ENCODE peak calls at places on chromosomes 13 and 19, in four cellular contexts. L is K562, Z is HepG2, T is GM12878. N is an unnamed sample.

GRCh38 chr19:5369962-5370367 is 29.4 kb upstream of the PTPRS start:
- DNase-seq in L (peak), Z (peak), T (no peak), N (peak)

GRCh38 chr19:58317481-58318072 is 9.2 kb upstream of the ZSCAN22 start:
- DNase-seq in L (peak), Z (no peak), T (no peak), N (no peak)

GRCh38 chr19:55703790-55704215 is 28.8 kb downstream of the EPN1 start:
- DNase-seq in L (peak), Z (no peak), T (no peak), N (peak)

GRCh38 chr19:12994701-12995595 is at the start of gene NFIX:
- DNase-seq in L (peak), Z (peak), T (no peak), N (peak)

GRCh38 chr13:66405908-66406802 is 824.0 kb downstream of the PCDH9 start:
- DNase-seq in L (no peak), Z (no peak), T (no peak), N (no peak)

GRCh38 chr19:30096596-30097370 is 154.7 kb downstream of the URI1 start:
- DNase-seq in L (no peak), Z (no peak), T (no peak), N (no peak)

GRCh38 chr19:1417681-1418493 is 10.5 kb downstream of the DAZAP1 start:
- DNase-seq in L (no peak), Z (no peak), T (no peak), N (no peak)

GRCh38 chr13:70408865-70409264 is 300.6 kb upstream of the KLHL1 start:
- DNase-seq in L (no peak), Z (no peak), T (no peak), N (no peak)

GRCh38 chr13:36294061-36294460 is 3.6 kb downstream of the CCDC169 start:
- DNase-seq in L (no peak), Z (no peak), T (no peak), N (no peak)

GRCh38 chr19:3210347-3211017 is 14.0 kb upstream of the CELF5 start:
- DNase-seq in L (peak), Z (peak), T (no peak), N (peak)

GRCh38 chr13:27211771-27212364 is 39.5 kb upstream of the RPL21 start:
- DNase-seq in L (no peak), Z (no peak), T (no peak), N (no peak)

GRCh38 chr13:73809561-73809960 is 324.6 kb downstream of the KLF12 start:
- DNase-seq in L (no peak), Z (no peak), T (no peak), N (no peak)

GRCh38 chr19:34671972-34672371 is 5.0 kb downstream of the SCGB2B2 start:
- DNase-seq in L (no peak), Z (no peak), T (no peak), N (no peak)

GRCh38 chr13:23380534-23380933 is 53.0 kb downstream of the SACS start:
- DNase-seq in L (no peak), Z (no peak), T (no peak), N (no peak)

GRCh38 chr13:93867481-93867880 is 612.0 kb downstream of the DCT start:
- DNase-seq in L (no peak), Z (no peak), T (no peak), N (no peak)

GRCh38 chr13:71055047-71055446 is 812.0 kb downstream of the DACH1 start:
- DNase-seq in L (no peak), Z (no peak), T (no peak), N (no peak)

GRCh38 chr13:38900188-38900587 is 90.4 kb downstream of the STOML3 start:
- DNase-seq in L (peak), Z (no peak), T (no peak), N (peak)

GRCh38 chr13:41858783-41859182 is 102.1 kb downstream of the VWA8 start:
- DNase-seq in L (no peak), Z (no peak), T (no peak), N (no peak)

GRCh38 chr13:112575680-112576079 is 12.3 kb downstream of the TUBGCP3 start:
- DNase-seq in L (peak), Z (no peak), T (no peak), N (no peak)
- TF ChIP-seq FOXK2 in L (no peak), Z (no peak), T (no peak), N (no peak)

GRCh38 chr13:80276371-80277289 is 64.3 kb downstream of the SPRY2 start:
- DNase-seq in L (no peak), Z (peak), T (no peak), N (peak)
- TF ChIP-seq FOXK2 in L (no peak), Z (no peak), T (no peak), N (no peak)

DNA sequence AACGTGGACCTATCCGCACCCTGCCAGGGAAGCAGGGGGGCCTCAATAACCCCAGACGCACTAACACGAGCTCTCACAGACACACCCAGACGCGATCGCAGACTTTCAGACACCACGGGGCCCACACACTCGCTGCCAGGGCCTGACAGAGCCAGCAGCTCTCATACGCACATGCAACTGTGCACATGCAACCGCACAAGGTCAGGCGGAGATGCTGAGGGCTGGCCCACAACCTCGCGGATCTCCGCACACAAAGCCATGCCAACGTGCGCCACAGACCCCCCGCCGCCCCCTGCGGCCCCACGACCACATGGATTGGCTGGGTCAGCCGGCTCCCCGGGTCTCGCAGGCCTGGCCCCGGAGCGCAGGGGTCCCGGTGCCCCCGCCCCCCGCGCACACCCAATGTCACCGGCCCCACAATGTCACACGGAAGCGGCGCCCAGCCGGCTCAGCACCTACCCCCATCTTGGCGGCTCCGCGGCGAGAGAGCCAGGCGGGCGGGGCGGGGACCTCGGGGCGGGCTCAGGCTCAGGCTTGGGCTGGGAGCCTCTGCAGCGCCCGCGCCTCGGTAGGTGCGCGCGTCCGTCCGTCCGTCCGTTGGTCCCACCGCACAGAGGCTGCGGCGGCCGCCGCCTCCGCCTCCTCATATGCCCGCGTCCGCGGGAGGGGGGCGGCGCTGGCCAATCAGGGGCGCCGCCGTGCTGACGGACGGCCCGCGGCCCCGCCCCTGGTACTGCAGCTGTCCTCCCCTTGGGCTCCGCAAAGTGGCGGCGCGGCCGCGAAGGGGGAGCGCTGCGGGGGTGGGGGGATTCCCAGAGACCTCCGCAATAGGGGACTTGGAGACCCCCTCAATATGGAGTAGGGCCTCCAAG is at the start of gene ATP1A3:
- DNase-seq in L (peak), Z (no peak), T (no peak), N (peak)
- TF ChIP-seq FOXK2 in L (no peak), Z (no peak), T (no peak), N (no peak)

GRCh38 chr13:65336916-65337315 is 1893.2 kb downstream of the PCDH9 start:
- DNase-seq in L (no peak), Z (no peak), T (no peak), N (no peak)
- TF ChIP-seq FOXK2 in L (no peak), Z (no peak), T (no peak), N (no peak)

GRCh38 chr13:59545007-59545406 is 618.7 kb downstream of the DIAPH3 start:
- DNase-seq in L (peak), Z (no peak), T (no peak), N (no peak)

GRCh38 chr13:59542303-59542702 is 621.4 kb downstream of the DIAPH3 start:
- DNase-seq in L (no peak), Z (no peak), T (no peak), N (no peak)

GRCh38 chr13:59547950-59548349 is 615.8 kb downstream of the DIAPH3 start:
- DNase-seq in L (no peak), Z (no peak), T (no peak), N (no peak)

GRCh38 chr13:59543418-59543817 is 620.3 kb downstream of the DIAPH3 start:
- DNase-seq in L (no peak), Z (no peak), T (no peak), N (no peak)

GRCh38 chr13:59546178-59546577 is 617.5 kb downstream of the DIAPH3 start:
- DNase-seq in L (no peak), Z (no peak), T (no peak), N (no peak)
- TF ChIP-seq FOXK2 in L (no peak), Z (no peak), T (no peak), N (no peak)